ENCODE peak calls at places on chromosomes 7 and 10, in four cellular contexts. J, E, G and O are unnamed samples.

GRCh38 chr10:78407009-78407711 is 373.5 kb downstream of the RPS24 start:
- DNase-seq in G (peak; percentile 28), J (peak; percentile 54), E (peak; percentile 94), O (peak; percentile 87)

GRCh38 chr7:137998250-137998649 is 3.6 kb downstream of the CREB3L2 start:
- DNase-seq in J (no peak), G (no peak), E (peak; percentile 8), O (no peak)

GRCh38 chr10:28920091-28920490 is 242.8 kb downstream of the BAMBI start:
- DNase-seq in E (no peak), G (no peak), J (no peak), O (no peak)

GRCh38 chr7:106613861-106614560 is 46.9 kb downstream of the CCDC71L start:
- DNase-seq in E (no peak), G (no peak), J (no peak), O (no peak)

GRCh38 chr7:137953692-137954470 is 48.0 kb downstream of the CREB3L2 start:
- DNase-seq in G (no peak), J (no peak), E (peak; percentile 82), O (no peak)

GRCh38 chr7:153381275-153382119 is 621.9 kb downstream of the ACTR3B start:
- DNase-seq in J (peak; percentile 33), E (no peak), G (no peak), O (peak; percentile 29)

GRCh38 chr10:67772894-67773511 is 65.0 kb downstream of the DNAJC12 start:
- DNase-seq in E (peak; percentile 0), G (no peak), J (peak; percentile 49), O (no peak)

GRCh38 chr7:153190452-153190851 is 430.9 kb downstream of the ACTR3B start:
- DNase-seq in G (no peak), J (peak; percentile 2), E (no peak), O (no peak)